ENCODE peak calls at places on chromosomes 12 and 14, in eight cellular contexts. One of them, this sample, is unnamed.

GRCh38 chr12:65568517-65568916 is 255.8 kb upstream of the HMGA2 start:
- DNase-seq in ovary: no peak
- DNase-seq in sigmoid colon: no peak
- DNase-seq in esophagus muscularis mucosa: no peak
- DNase-seq in upper lobe of left lung: no peak
- DNase-seq in A549: peak
- DNase-seq in suprapubic skin: no peak
- DNase-seq in stomach: peak
- DNase-seq in this sample: no peak

GRCh38 chr12:6846316-6846869 is 4.7 kb downstream of the CDCA3 start:
- DNase-seq in suprapubic skin: no peak
- DNase-seq in ovary: no peak
- DNase-seq in sigmoid colon: no peak
- DNase-seq in A549: no peak
- DNase-seq in esophagus muscularis mucosa: no peak
- DNase-seq in upper lobe of left lung: no peak
- DNase-seq in stomach: no peak
- DNase-seq in this sample: no peak

GRCh38 chr14:100131181-100131580 is 28.3 kb downstream of the DEGS2 start:
- DNase-seq in suprapubic skin: no peak
- DNase-seq in A549: no peak
- DNase-seq in sigmoid colon: no peak
- DNase-seq in stomach: peak
- DNase-seq in upper lobe of left lung: peak
- DNase-seq in ovary: no peak
- DNase-seq in esophagus muscularis mucosa: no peak
- DNase-seq in this sample: no peak

GRCh38 chr12:89678225-89678624 is 30.4 kb downstream of the ATP2B1 start:
- DNase-seq in stomach: no peak
- DNase-seq in suprapubic skin: no peak
- DNase-seq in upper lobe of left lung: no peak
- DNase-seq in esophagus muscularis mucosa: no peak
- DNase-seq in sigmoid colon: no peak
- DNase-seq in A549: no peak
- DNase-seq in ovary: no peak
- DNase-seq in this sample: no peak

GRCh38 chr12:69475237-69475984 is 5.2 kb downstream of the FRS2 start:
- DNase-seq in sigmoid colon: no peak
- DNase-seq in stomach: no peak
- DNase-seq in esophagus muscularis mucosa: no peak
- DNase-seq in A549: peak
- DNase-seq in upper lobe of left lung: no peak
- DNase-seq in ovary: no peak
- DNase-seq in suprapubic skin: no peak
- DNase-seq in this sample: no peak

GRCh38 chr12:59736786-59737185 is 141.0 kb downstream of the SLC16A7 start:
- DNase-seq in A549: no peak
- DNase-seq in stomach: no peak
- DNase-seq in esophagus muscularis mucosa: no peak
- DNase-seq in upper lobe of left lung: no peak
- DNase-seq in sigmoid colon: no peak
- DNase-seq in suprapubic skin: no peak
- DNase-seq in ovary: no peak
- DNase-seq in this sample: no peak

GRCh38 chr12:7439579-7440505 is 4.1 kb downstream of the CD163L1 start:
- DNase-seq in sigmoid colon: no peak
- DNase-seq in ovary: no peak
- DNase-seq in upper lobe of left lung: peak
- DNase-seq in suprapubic skin: no peak
- DNase-seq in esophagus muscularis mucosa: no peak
- DNase-seq in A549: peak
- DNase-seq in stomach: no peak
- DNase-seq in this sample: no peak

GRCh38 chr14:79332504-79333197 is 878.7 kb downstream of the DIO2 start:
- DNase-seq in ovary: no peak
- DNase-seq in sigmoid colon: no peak
- DNase-seq in stomach: no peak
- DNase-seq in esophagus muscularis mucosa: no peak
- DNase-seq in A549: no peak
- DNase-seq in upper lobe of left lung: no peak
- DNase-seq in suprapubic skin: no peak
- DNase-seq in this sample: no peak

GRCh38 chr12:115489253-115489652 is 788.2 kb downstream of the MED13L start:
- DNase-seq in suprapubic skin: no peak
- DNase-seq in A549: no peak
- DNase-seq in esophagus muscularis mucosa: no peak
- DNase-seq in upper lobe of left lung: no peak
- DNase-seq in sigmoid colon: no peak
- DNase-seq in stomach: no peak
- DNase-seq in ovary: no peak
- DNase-seq in this sample: no peak

GRCh38 chr12:66241061-66242043 is 52.3 kb downstream of the IRAK3 start:
- DNase-seq in esophagus muscularis mucosa: no peak
- DNase-seq in suprapubic skin: no peak
- DNase-seq in sigmoid colon: no peak
- DNase-seq in upper lobe of left lung: no peak
- DNase-seq in ovary: no peak
- DNase-seq in A549: peak
- DNase-seq in stomach: no peak
- DNase-seq in this sample: no peak

GRCh38 chr14:20501346-20501745 is 4.0 kb upstream of the RNASE10 start:
- DNase-seq in stomach: no peak
- DNase-seq in suprapubic skin: no peak
- DNase-seq in sigmoid colon: no peak
- DNase-seq in upper lobe of left lung: no peak
- DNase-seq in esophagus muscularis mucosa: no peak
- DNase-seq in ovary: no peak
- DNase-seq in A549: peak
- DNase-seq in this sample: no peak

GRCh38 chr12:57735952-57736742 is 2.4 kb downstream of the AGAP2 start:
- DNase-seq in A549: peak
- DNase-seq in esophagus muscularis mucosa: no peak
- DNase-seq in sigmoid colon: no peak
- DNase-seq in upper lobe of left lung: no peak
- DNase-seq in suprapubic skin: no peak
- DNase-seq in ovary: no peak
- DNase-seq in stomach: no peak
- DNase-seq in this sample: no peak

GRCh38 chr12:88299567-88300101 is 157.5 kb downstream of the TMTC3 start:
- DNase-seq in stomach: no peak
- DNase-seq in esophagus muscularis mucosa: no peak
- DNase-seq in upper lobe of left lung: no peak
- DNase-seq in suprapubic skin: no peak
- DNase-seq in ovary: no peak
- DNase-seq in sigmoid colon: no peak
- DNase-seq in A549: peak
- DNase-seq in this sample: no peak

GRCh38 chr14:75126121-75126544 is 715 bp downstream of the NEK9 start:
- DNase-seq in sigmoid colon: no peak
- DNase-seq in esophagus muscularis mucosa: no peak
- DNase-seq in upper lobe of left lung: no peak
- DNase-seq in suprapubic skin: no peak
- DNase-seq in A549: no peak
- DNase-seq in stomach: no peak
- DNase-seq in ovary: no peak
- DNase-seq in this sample: no peak

GRCh38 chr14:27366596-27366995 is 768.8 kb upstream of the NOVA1 start:
- DNase-seq in stomach: no peak
- DNase-seq in suprapubic skin: no peak
- DNase-seq in esophagus muscularis mucosa: no peak
- DNase-seq in sigmoid colon: no peak
- DNase-seq in upper lobe of left lung: no peak
- DNase-seq in A549: no peak
- DNase-seq in ovary: no peak
- DNase-seq in this sample: no peak

GRCh38 chr12:45290218-45290609 is 74.3 kb downstream of the ANO6 start:
- DNase-seq in sigmoid colon: no peak
- DNase-seq in A549: peak
- DNase-seq in stomach: no peak
- DNase-seq in suprapubic skin: no peak
- DNase-seq in ovary: no peak
- DNase-seq in upper lobe of left lung: no peak
- DNase-seq in esophagus muscularis mucosa: no peak
- DNase-seq in this sample: no peak

GRCh38 chr14:53955234-53955556 is 1.4 kb downstream of the BMP4 start:
- DNase-seq in A549: no peak
- DNase-seq in suprapubic skin: no peak
- DNase-seq in ovary: no peak
- DNase-seq in esophagus muscularis mucosa: no peak
- DNase-seq in sigmoid colon: no peak
- DNase-seq in upper lobe of left lung: no peak
- DNase-seq in stomach: no peak
- DNase-seq in this sample: no peak

DNA sequence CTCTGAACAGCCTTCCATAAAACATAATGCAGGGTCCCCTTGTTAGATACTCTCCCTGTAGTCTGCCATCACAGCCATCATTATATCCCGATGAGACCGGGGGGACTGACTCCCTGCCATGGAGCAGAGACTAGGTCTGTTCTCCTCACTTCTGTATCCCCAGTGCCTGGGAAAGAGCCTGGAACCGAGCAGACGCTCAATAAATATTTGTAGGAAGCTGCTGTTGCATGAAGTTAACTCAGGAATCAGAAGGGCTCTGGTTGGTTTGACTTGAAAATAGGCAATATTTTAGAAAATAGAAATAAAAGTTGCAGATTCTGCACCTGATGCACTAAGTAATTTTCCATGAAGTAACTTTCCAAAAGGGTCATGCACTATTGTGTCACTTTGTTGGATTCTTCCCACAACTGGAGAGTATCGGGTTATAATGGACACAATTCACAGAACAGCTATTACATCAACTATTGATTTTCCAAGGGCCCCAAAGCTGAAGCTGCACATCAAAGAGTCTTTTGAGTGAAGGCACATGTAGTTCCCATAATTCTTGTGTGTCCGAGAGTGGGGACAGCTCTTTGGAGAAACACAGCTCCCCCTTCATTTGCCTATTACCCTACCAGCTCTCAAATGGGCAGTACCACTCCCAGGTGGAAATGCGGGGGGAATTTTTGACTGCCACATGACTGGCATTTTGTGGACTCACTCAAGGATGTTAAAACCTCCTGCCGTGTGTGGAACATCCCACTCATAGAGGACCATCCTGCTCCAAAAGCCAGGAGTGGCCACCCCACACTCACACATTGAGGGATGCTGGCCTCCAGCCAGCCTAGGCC is 18.8 kb downstream of the CLMN start:
- DNase-seq in ovary: no peak
- DNase-seq in esophagus muscularis mucosa: no peak
- DNase-seq in A549: no peak
- DNase-seq in sigmoid colon: no peak
- DNase-seq in suprapubic skin: no peak
- DNase-seq in upper lobe of left lung: no peak
- DNase-seq in stomach: no peak
- DNase-seq in this sample: no peak
- TF ChIP-seq CTCF in ovary: no peak
- TF ChIP-seq CTCF in esophagus muscularis mucosa: no peak
- TF ChIP-seq CTCF in A549: no peak
- TF ChIP-seq CTCF in sigmoid colon: no peak
- TF ChIP-seq CTCF in suprapubic skin: no peak
- TF ChIP-seq CTCF in upper lobe of left lung: no peak
- TF ChIP-seq CTCF in stomach: no peak
- TF ChIP-seq CTCF in this sample: no peak

GRCh38 chr14:101821528-101821927 is 60.0 kb downstream of the PPP2R5C start:
- DNase-seq in suprapubic skin: no peak
- DNase-seq in sigmoid colon: no peak
- DNase-seq in upper lobe of left lung: no peak
- DNase-seq in ovary: no peak
- DNase-seq in stomach: no peak
- DNase-seq in esophagus muscularis mucosa: no peak
- DNase-seq in A549: no peak
- DNase-seq in this sample: no peak
- TF ChIP-seq EP300 in suprapubic skin: no peak
- TF ChIP-seq EP300 in sigmoid colon: no peak
- TF ChIP-seq EP300 in upper lobe of left lung: no peak
- TF ChIP-seq EP300 in ovary: no peak
- TF ChIP-seq EP300 in stomach: no peak
- TF ChIP-seq EP300 in esophagus muscularis mucosa: no peak
- TF ChIP-seq EP300 in A549: no peak
- TF ChIP-seq EP300 in this sample: no peak

DNA sequence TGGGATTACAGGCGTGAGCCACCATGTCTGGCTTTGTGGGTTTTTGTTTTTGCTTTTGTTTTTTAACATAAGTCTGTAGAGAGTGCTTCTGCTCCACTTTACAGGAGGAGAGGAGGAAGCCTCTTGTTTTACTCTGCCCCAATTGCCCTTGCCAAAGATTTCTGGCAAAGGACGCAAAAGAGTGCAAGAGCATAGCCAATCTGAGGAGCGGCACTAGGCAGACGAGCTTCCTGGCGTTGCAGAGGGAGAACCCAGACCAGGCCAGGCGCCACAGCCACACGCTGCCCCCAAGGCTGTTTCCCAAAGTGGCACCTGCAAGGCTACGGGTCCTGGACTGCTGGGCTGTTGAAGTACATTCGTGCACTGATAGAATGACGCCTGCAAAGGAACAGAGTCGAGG is 96.2 kb downstream of the BBS10 start:
- DNase-seq in sigmoid colon: no peak
- DNase-seq in A549: no peak
- DNase-seq in stomach: no peak
- DNase-seq in ovary: no peak
- DNase-seq in esophagus muscularis mucosa: peak
- DNase-seq in upper lobe of left lung: no peak
- DNase-seq in suprapubic skin: no peak
- DNase-seq in this sample: no peak
- TF ChIP-seq CTCF in sigmoid colon: no peak
- TF ChIP-seq CTCF in A549: no peak
- TF ChIP-seq CTCF in stomach: no peak
- TF ChIP-seq CTCF in ovary: no peak
- TF ChIP-seq CTCF in esophagus muscularis mucosa: no peak
- TF ChIP-seq CTCF in upper lobe of left lung: no peak
- TF ChIP-seq CTCF in suprapubic skin: no peak
- TF ChIP-seq CTCF in this sample: no peak

GRCh38 chr12:14770495-14771313 is 32.6 kb downstream of the WBP11 start:
- DNase-seq in upper lobe of left lung: peak
- DNase-seq in sigmoid colon: peak
- DNase-seq in esophagus muscularis mucosa: peak
- DNase-seq in A549: peak
- DNase-seq in ovary: peak
- DNase-seq in suprapubic skin: peak
- DNase-seq in stomach: peak
- DNase-seq in this sample: peak

GRCh38 chr12:14769837-14770494 is 33.3 kb downstream of the WBP11 start:
- DNase-seq in esophagus muscularis mucosa: peak
- DNase-seq in upper lobe of left lung: peak
- DNase-seq in ovary: peak
- DNase-seq in suprapubic skin: peak
- DNase-seq in sigmoid colon: peak
- DNase-seq in A549: peak
- DNase-seq in stomach: peak
- DNase-seq in this sample: peak

GRCh38 chr12:14767617-14768016 is 35.7 kb downstream of the WBP11 start:
- DNase-seq in esophagus muscularis mucosa: no peak
- DNase-seq in A549: no peak
- DNase-seq in sigmoid colon: no peak
- DNase-seq in ovary: no peak
- DNase-seq in stomach: no peak
- DNase-seq in suprapubic skin: no peak
- DNase-seq in upper lobe of left lung: no peak
- DNase-seq in this sample: no peak

GRCh38 chr12:14768823-14769405 is 34.4 kb downstream of the WBP11 start:
- DNase-seq in A549: peak
- DNase-seq in esophagus muscularis mucosa: no peak
- DNase-seq in upper lobe of left lung: peak
- DNase-seq in sigmoid colon: peak
- DNase-seq in ovary: peak
- DNase-seq in suprapubic skin: no peak
- DNase-seq in stomach: peak
- DNase-seq in this sample: peak

GRCh38 chr12:14769462-14769836 is 33.8 kb downstream of the WBP11 start:
- DNase-seq in stomach: peak
- DNase-seq in upper lobe of left lung: peak
- DNase-seq in ovary: peak
- DNase-seq in esophagus muscularis mucosa: no peak
- DNase-seq in A549: peak
- DNase-seq in sigmoid colon: peak
- DNase-seq in suprapubic skin: no peak
- DNase-seq in this sample: no peak
- TF ChIP-seq EP300 in stomach: no peak
- TF ChIP-seq EP300 in upper lobe of left lung: no peak
- TF ChIP-seq EP300 in ovary: no peak
- TF ChIP-seq EP300 in esophagus muscularis mucosa: no peak
- TF ChIP-seq EP300 in A549: no peak
- TF ChIP-seq EP300 in sigmoid colon: no peak
- TF ChIP-seq EP300 in suprapubic skin: no peak
- TF ChIP-seq EP300 in this sample: no peak